ENCODE peak calls at places on chromosomes 5 and 9, in ten cellular contexts. D, H, X, R, W, Y, C, A, L and N are unnamed samples. For H3K27me3, the result is how much of the 10 kb centered on the place peaks cover.

GRCh38 chr9:113372059-113372458 is 4.7 kb downstream of the HDHD3 start:
- DNase-seq in X (no peak), W (no peak), L (no peak), D (no peak), C (no peak), R (no peak), H (no peak), Y (no peak), A (no peak), N (no peak)

GRCh38 chr5:61177070-61177469 is 14.8 kb upstream of the SMIM15 start:
- DNase-seq in W (no peak), H (no peak), L (no peak), Y (no peak), C (no peak), R (no peak), X (no peak), A (no peak), D (no peak), N (no peak)

GRCh38 chr5:84287964-84288363 is 96.7 kb downstream of the EDIL3 start:
- DNase-seq in D (no peak), L (no peak), H (peak), W (no peak), X (no peak), Y (no peak), A (no peak), R (no peak), C (peak), N (peak)

GRCh38 chr5:59799668-59800374 is 93.7 kb downstream of the PDE4D start:
- DNase-seq in L (no peak), Y (peak), A (no peak), R (no peak), D (no peak), H (peak), C (no peak), W (no peak), X (no peak), N (no peak)

GRCh38 chr5:54900906-54901725 is 84.3 kb downstream of the ESM1 start:
- DNase-seq in W (no peak), C (no peak), R (no peak), L (no peak), X (no peak), Y (peak), H (peak), D (no peak), A (no peak), N (no peak)

GRCh38 chr5:141713616-141714309 is 31.7 kb upstream of the ARAP3 start:
- DNase-seq in X (no peak), L (no peak), C (no peak), R (no peak), D (no peak), Y (peak), W (no peak), H (peak), A (no peak), N (no peak)

GRCh38 chr9:136791466-136792276 is 527 bp downstream of the TMEM141 start:
- DNase-seq in L (peak), D (no peak), R (peak), H (peak), W (no peak), Y (peak), A (peak), X (peak), C (peak), N (no peak)

GRCh38 chr9:108835831-108836230 is 20.0 kb downstream of the ACTL7B start:
- DNase-seq in R (no peak), D (no peak), Y (no peak), A (no peak), X (no peak), L (no peak), C (no peak), W (no peak), H (no peak), N (no peak)

GRCh38 chr9:128412120-128412790 is 8.4 kb upstream of the CERCAM start:
- DNase-seq in R (peak), X (peak), A (peak), H (peak), L (peak), C (no peak), W (no peak), Y (peak), D (no peak), N (peak)

GRCh38 chr5:92332039-92332438 is 948.9 kb upstream of the ARRDC3 start:
- DNase-seq in A (no peak), C (no peak), R (no peak), D (no peak), W (no peak), Y (no peak), X (no peak), H (peak), L (no peak), N (no peak)

GRCh38 chr9:71594566-71594965 is 173.7 kb downstream of the CEMIP2 start:
- DNase-seq in X (no peak), C (no peak), L (no peak), Y (no peak), D (no peak), W (no peak), R (no peak), A (no peak), H (no peak), N (no peak)

GRCh38 chr5:34652466-34652865 is 3.7 kb upstream of the RAI14 start:
- DNase-seq in C (no peak), W (no peak), D (no peak), A (no peak), Y (no peak), L (no peak), R (no peak), X (no peak), H (peak), N (no peak)

GRCh38 chr5:1536298-1537165 is 12.8 kb upstream of the LPCAT1 start:
- DNase-seq in C (peak), W (no peak), R (peak), A (peak), H (peak), Y (no peak), L (peak), X (no peak), D (peak), N (no peak)

GRCh38 chr9:83219154-83219923 is 156.4 kb upstream of the RASEF start:
- DNase-seq in L (no peak), H (peak), R (peak), Y (peak), W (no peak), A (peak), D (peak), C (peak), X (peak), N (peak)

GRCh38 chr5:43564289-43564850 is 7.5 kb upstream of the PAIP1 start:
- DNase-seq in L (no peak), A (no peak), H (no peak), Y (no peak), R (no peak), C (no peak), X (no peak), D (no peak), W (no peak), N (no peak)

GRCh38 chr5:154749496-154749895 is 5.7 kb upstream of the LARP1 start:
- DNase-seq in H (no peak), L (no peak), X (no peak), D (no peak), C (no peak), W (no peak), Y (no peak), R (no peak), A (no peak), N (no peak)

GRCh38 chr9:95776131-95776530 is 99.4 kb upstream of the ERCC6L2 start:
- DNase-seq in A (no peak), C (no peak), R (no peak), X (no peak), H (no peak), Y (no peak), D (no peak), W (no peak), L (no peak), N (no peak)

GRCh38 chr9:92055624-92056023 is 59.6 kb downstream of the SPTLC1 start:
- DNase-seq in Y (no peak), R (no peak), L (no peak), C (no peak), D (no peak), W (no peak), H (no peak), A (no peak), X (no peak), N (no peak)

GRCh38 chr5:38191693-38192092 is 66.7 kb upstream of the EGFLAM start:
- DNase-seq in L (no peak), D (no peak), X (no peak), R (no peak), A (no peak), W (no peak), H (no peak), Y (no peak), C (no peak), N (no peak)

GRCh38 chr5:38188591-38188990 is 69.8 kb upstream of the EGFLAM start:
- DNase-seq in A (no peak), R (no peak), X (no peak), C (no peak), L (no peak), H (no peak), D (no peak), W (no peak), Y (no peak), N (no peak)

GRCh38 chr5:38190111-38190510 is 68.2 kb upstream of the EGFLAM start:
- DNase-seq in D (no peak), C (no peak), L (no peak), W (no peak), X (no peak), Y (no peak), R (no peak), A (no peak), H (no peak), N (no peak)

GRCh38 chr5:38187532-38187931 is 70.8 kb upstream of the EGFLAM start:
- DNase-seq in X (no peak), W (no peak), R (no peak), L (no peak), H (no peak), C (no peak), Y (no peak), A (no peak), D (no peak), N (no peak)

GRCh38 chr5:38189031-38189632 is 69.2 kb upstream of the EGFLAM start:
- DNase-seq in R (peak), A (no peak), L (no peak), H (no peak), C (no peak), Y (peak), X (no peak), W (no peak), D (no peak), N (no peak)
- H3K27me3 ChIP-seq in R (under half), A (under half), L (under half), H (under half), C (under half), Y (under half), X (under half), W (under half), D (under half), N (under half)

DNA sequence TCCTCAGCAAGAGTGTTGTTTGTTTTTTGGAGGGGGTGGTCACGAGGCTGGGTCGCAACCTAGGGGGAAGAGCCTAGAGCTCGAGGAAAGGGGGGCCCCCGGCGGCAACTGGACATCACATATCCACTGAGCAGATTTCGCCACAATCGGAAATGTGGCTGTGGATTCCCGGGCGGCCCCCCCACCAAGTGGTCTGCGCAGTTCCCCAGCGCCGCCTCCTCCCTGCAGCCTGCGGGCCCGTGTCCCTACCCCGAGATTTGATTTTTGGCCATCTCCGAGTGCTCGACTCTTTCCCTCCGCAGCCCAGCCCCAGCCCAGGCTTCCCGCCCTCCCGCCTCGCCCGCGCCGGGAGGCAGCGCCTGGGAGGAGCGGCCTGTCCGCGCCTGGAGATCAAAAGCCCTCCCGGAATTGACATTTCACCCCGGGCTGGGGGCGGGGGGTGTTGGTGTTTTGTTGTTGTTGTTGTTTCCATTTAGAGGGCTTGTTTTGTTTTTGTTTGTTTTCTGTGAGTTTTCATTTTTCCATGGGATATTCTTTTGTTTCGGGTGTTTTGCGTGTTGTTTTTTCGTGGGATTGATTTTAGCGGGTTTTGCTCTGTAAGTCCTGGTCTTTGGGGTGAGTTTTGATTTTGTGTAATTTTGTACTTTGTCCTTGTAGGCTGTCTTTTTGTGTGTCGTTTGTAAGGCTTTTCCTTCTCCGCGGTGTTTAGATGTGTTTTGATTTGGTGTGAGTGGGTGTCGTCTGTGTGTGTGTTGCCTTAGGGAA is 1.6 kb upstream of the PAX5 start:
- DNase-seq in C (no peak), W (no peak), A (no peak), X (no peak), R (peak), L (no peak), H (no peak), D (no peak), Y (no peak), N (no peak)
- H3K27me3 ChIP-seq in C (half or more), W (half or more), A (half or more), X (half or more), R (half or more), L (half or more), H (half or more), D (half or more), Y (half or more), N (half or more)

GRCh38 chr5:10329808-10330481 is 22.2 kb upstream of the CMBL start:
- DNase-seq in Y (peak), L (no peak), H (peak), R (no peak), X (peak), D (peak), W (no peak), A (no peak), C (peak), N (no peak)

GRCh38 chr5:10331341-10331796 is 22.1 kb upstream of the MARCHF6 start:
- DNase-seq in H (peak), Y (peak), L (no peak), X (peak), W (no peak), A (peak), R (no peak), D (peak), C (peak), N (no peak)

GRCh38 chr5:10329421-10329807 is 21.7 kb upstream of the CMBL start:
- DNase-seq in R (no peak), X (no peak), C (peak), A (no peak), W (no peak), L (no peak), D (no peak), H (peak), Y (no peak), N (no peak)

GRCh38 chr5:10332301-10332700 is 21.2 kb upstream of the MARCHF6 start:
- DNase-seq in Y (no peak), W (no peak), D (peak), R (no peak), H (no peak), X (no peak), A (no peak), C (no peak), L (no peak), N (no peak)

GRCh38 chr5:10330511-10331105 is 22.9 kb upstream of the MARCHF6 start:
- DNase-seq in C (peak), H (peak), D (peak), R (no peak), X (no peak), A (no peak), W (no peak), L (no peak), Y (no peak), N (no peak)
- H3K27me3 ChIP-seq in C (under half), H (under half), D (under half), R (under half), X (under half), A (under half), W (under half), L (under half), Y (under half), N (under half)

DNA sequence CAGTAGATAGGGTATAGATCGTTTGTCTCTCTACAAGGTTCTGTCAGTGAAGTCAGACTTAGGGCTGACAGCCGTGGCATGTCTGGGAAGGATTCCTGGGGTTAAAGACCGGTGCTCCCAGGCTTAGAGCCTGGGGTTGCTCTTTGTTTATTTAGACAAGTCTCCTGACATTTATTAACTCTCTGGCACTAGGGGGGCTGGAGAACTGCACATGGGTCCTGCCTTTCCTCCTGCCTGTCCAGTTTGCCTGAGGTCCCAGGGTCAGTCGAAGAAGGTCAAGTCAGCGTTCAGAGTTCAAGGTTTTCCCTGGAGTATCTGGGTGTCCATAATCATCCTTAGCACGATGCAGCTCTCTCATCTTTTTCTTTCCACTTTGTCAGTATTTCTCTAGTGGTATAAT is 5.6 kb downstream of the EGFLAM start:
- DNase-seq in H (no peak), D (no peak), Y (peak), A (no peak), W (no peak), C (no peak), R (no peak), X (no peak), L (no peak), N (no peak)
- H3K27me3 ChIP-seq in H (half or more), D (under half), Y (under half), A (half or more), W (under half), C (under half), R (under half), X (half or more), L (under half), N (under half)

GRCh38 chr9:16689352-16689938 is 181.0 kb downstream of the BNC2 start:
- DNase-seq in L (no peak), A (no peak), R (no peak), Y (no peak), W (no peak), X (peak), D (no peak), C (peak), H (no peak), N (no peak)
- H3K27me3 ChIP-seq in L (under half), A (under half), R (under half), Y (under half), W (under half), X (under half), D (under half), C (under half), H (under half), N (under half)

GRCh38 chr5:135534609-135535419 is 950 bp downstream of the NEUROG1 start:
- DNase-seq in D (no peak), W (no peak), A (no peak), C (peak), R (peak), X (no peak), L (no peak), Y (peak), H (peak), N (no peak)
- H3K27me3 ChIP-seq in D (under half), W (under half), A (half or more), C (half or more), R (half or more), X (half or more), L (under half), Y (half or more), H (half or more), N (under half)

GRCh38 chr9:126564716-126565115 is 49.0 kb upstream of the LMX1B start:
- DNase-seq in L (no peak), D (no peak), C (no peak), R (peak), W (no peak), Y (no peak), X (no peak), A (no peak), H (no peak), N (no peak)

GRCh38 chr9:126559296-126559695 is 54.4 kb upstream of the LMX1B start:
- DNase-seq in L (no peak), H (no peak), X (no peak), C (no peak), Y (no peak), W (no peak), R (no peak), D (no peak), A (no peak), N (no peak)

GRCh38 chr9:126564128-126564527 is 49.6 kb upstream of the LMX1B start:
- DNase-seq in H (no peak), R (no peak), C (no peak), X (no peak), D (no peak), Y (no peak), W (no peak), L (no peak), A (no peak), N (peak)

GRCh38 chr9:126563556-126563955 is 50.2 kb upstream of the LMX1B start:
- DNase-seq in A (no peak), L (no peak), H (no peak), R (no peak), W (no peak), D (no peak), X (no peak), Y (no peak), C (no peak), N (no peak)

DNA sequence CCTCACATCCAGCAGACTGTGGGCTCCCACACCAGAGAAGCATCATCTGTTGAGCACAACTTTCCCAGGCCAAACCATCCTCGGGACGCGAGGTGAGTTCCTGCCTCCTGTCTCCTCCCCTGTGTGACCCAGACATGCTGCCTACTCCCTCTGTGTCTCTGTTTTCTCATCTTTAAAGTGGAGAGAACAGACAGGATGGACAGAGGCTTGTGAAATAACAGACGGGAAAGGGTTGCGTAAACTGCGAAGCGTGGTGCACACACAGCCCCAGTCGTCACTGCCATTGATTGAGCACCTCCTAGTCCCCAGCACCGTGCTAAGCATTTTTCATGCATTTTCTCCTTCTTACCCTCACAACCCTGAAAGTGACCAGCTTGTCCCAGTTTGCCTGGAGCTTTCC is 52.1 kb upstream of the LMX1B start:
- DNase-seq in A (no peak), C (no peak), L (no peak), H (no peak), R (no peak), D (no peak), W (no peak), X (no peak), Y (no peak), N (peak)
- H3K27me3 ChIP-seq in A (under half), C (under half), L (under half), H (under half), R (under half), D (under half), W (under half), X (half or more), Y (half or more), N (under half)

GRCh38 chr5:30561771-30562170 is 631.7 kb upstream of the CDH6 start:
- DNase-seq in D (no peak), H (no peak), A (no peak), C (no peak), X (no peak), L (no peak), Y (no peak), R (no peak), W (no peak), N (no peak)
- H3K27me3 ChIP-seq in D (under half), H (under half), A (under half), C (under half), X (under half), L (under half), Y (under half), R (under half), W (under half), N (under half)